ENCODE peak calls at places on chromosomes 5 and 9, in eight cellular contexts. One of them, this sample, is unnamed. For H3K4me1, the result is how much of the 10 kb centered on the place peaks cover.

GRCh38 chr9:128188209-128188608 is 3.2 kb downstream of the CIZ1 start:
- DNase-seq in left ventricle myocardium inferior: no peak
- DNase-seq in BE2C: no peak
- DNase-seq in breast epithelium: no peak
- DNase-seq in PC-3: no peak
- DNase-seq in neuronal stem cell: no peak
- DNase-seq in fibroblast of lung: no peak
- DNase-seq in sigmoid colon: no peak
- DNase-seq in this sample: no peak

GRCh38 chr9:38175423-38175822 is 106.4 kb upstream of the SHB start:
- DNase-seq in fibroblast of lung: no peak
- DNase-seq in PC-3: no peak
- DNase-seq in sigmoid colon: no peak
- DNase-seq in breast epithelium: no peak
- DNase-seq in neuronal stem cell: no peak
- DNase-seq in BE2C: no peak
- DNase-seq in left ventricle myocardium inferior: no peak
- DNase-seq in this sample: no peak

GRCh38 chr5:420632-421286 is 22.2 kb upstream of the EXOC3 start:
- DNase-seq in sigmoid colon: peak
- DNase-seq in neuronal stem cell: no peak
- DNase-seq in fibroblast of lung: no peak
- DNase-seq in breast epithelium: no peak
- DNase-seq in left ventricle myocardium inferior: no peak
- DNase-seq in PC-3: no peak
- DNase-seq in BE2C: no peak
- DNase-seq in this sample: peak

GRCh38 chr5:113526421-113526820 is 12.9 kb downstream of the YTHDC2 start:
- DNase-seq in sigmoid colon: no peak
- DNase-seq in BE2C: no peak
- DNase-seq in left ventricle myocardium inferior: no peak
- DNase-seq in PC-3: no peak
- DNase-seq in neuronal stem cell: peak
- DNase-seq in breast epithelium: no peak
- DNase-seq in fibroblast of lung: no peak
- DNase-seq in this sample: no peak

GRCh38 chr5:44048268-44048984 is 340.8 kb downstream of the FGF10 start:
- DNase-seq in PC-3: no peak
- DNase-seq in neuronal stem cell: no peak
- DNase-seq in left ventricle myocardium inferior: no peak
- DNase-seq in fibroblast of lung: peak
- DNase-seq in breast epithelium: no peak
- DNase-seq in sigmoid colon: no peak
- DNase-seq in BE2C: no peak
- DNase-seq in this sample: no peak

GRCh38 chr5:102628449-102629175 is 126.5 kb upstream of the PAM start:
- DNase-seq in PC-3: peak
- DNase-seq in breast epithelium: no peak
- DNase-seq in neuronal stem cell: no peak
- DNase-seq in fibroblast of lung: peak
- DNase-seq in left ventricle myocardium inferior: no peak
- DNase-seq in sigmoid colon: no peak
- DNase-seq in BE2C: no peak
- DNase-seq in this sample: no peak

GRCh38 chr9:131837316-131837715 is 97.4 kb upstream of the RAPGEF1 start:
- DNase-seq in PC-3: peak
- DNase-seq in BE2C: peak
- DNase-seq in neuronal stem cell: no peak
- DNase-seq in breast epithelium: no peak
- DNase-seq in fibroblast of lung: no peak
- DNase-seq in left ventricle myocardium inferior: no peak
- DNase-seq in sigmoid colon: no peak
- DNase-seq in this sample: peak

GRCh38 chr9:128420651-128421473 is at the start of gene CERCAM:
- DNase-seq in sigmoid colon: peak
- DNase-seq in fibroblast of lung: no peak
- DNase-seq in breast epithelium: no peak
- DNase-seq in BE2C: peak
- DNase-seq in left ventricle myocardium inferior: peak
- DNase-seq in neuronal stem cell: peak
- DNase-seq in PC-3: peak
- DNase-seq in this sample: peak

GRCh38 chr9:76419782-76420380 is 25.7 kb upstream of the RFK start:
- DNase-seq in BE2C: no peak
- DNase-seq in sigmoid colon: no peak
- DNase-seq in neuronal stem cell: no peak
- DNase-seq in left ventricle myocardium inferior: no peak
- DNase-seq in PC-3: peak
- DNase-seq in fibroblast of lung: no peak
- DNase-seq in breast epithelium: no peak
- DNase-seq in this sample: no peak

GRCh38 chr5:155290937-155291336 is 277.4 kb downstream of the KIF4B start:
- DNase-seq in left ventricle myocardium inferior: no peak
- DNase-seq in breast epithelium: no peak
- DNase-seq in neuronal stem cell: no peak
- DNase-seq in PC-3: no peak
- DNase-seq in sigmoid colon: no peak
- DNase-seq in BE2C: no peak
- DNase-seq in fibroblast of lung: no peak
- DNase-seq in this sample: no peak

GRCh38 chr5:169871816-169872215 is 108.5 kb downstream of the INSYN2B start:
- DNase-seq in PC-3: no peak
- DNase-seq in left ventricle myocardium inferior: no peak
- DNase-seq in sigmoid colon: no peak
- DNase-seq in neuronal stem cell: no peak
- DNase-seq in fibroblast of lung: no peak
- DNase-seq in breast epithelium: no peak
- DNase-seq in BE2C: no peak
- DNase-seq in this sample: no peak

GRCh38 chr5:143279698-143280097 is 123.8 kb downstream of the NR3C1 start:
- DNase-seq in neuronal stem cell: no peak
- DNase-seq in fibroblast of lung: no peak
- DNase-seq in left ventricle myocardium inferior: no peak
- DNase-seq in breast epithelium: no peak
- DNase-seq in sigmoid colon: no peak
- DNase-seq in BE2C: no peak
- DNase-seq in PC-3: peak
- DNase-seq in this sample: peak

GRCh38 chr5:68652507-68652906 is 437.0 kb downstream of the PIK3R1 start:
- DNase-seq in fibroblast of lung: peak
- DNase-seq in sigmoid colon: no peak
- DNase-seq in neuronal stem cell: no peak
- DNase-seq in PC-3: peak
- DNase-seq in breast epithelium: no peak
- DNase-seq in BE2C: no peak
- DNase-seq in left ventricle myocardium inferior: no peak
- DNase-seq in this sample: no peak

GRCh38 chr5:35198096-35198495 is 32.2 kb downstream of the PRLR start:
- DNase-seq in neuronal stem cell: no peak
- DNase-seq in breast epithelium: peak
- DNase-seq in fibroblast of lung: peak
- DNase-seq in PC-3: peak
- DNase-seq in BE2C: no peak
- DNase-seq in sigmoid colon: no peak
- DNase-seq in left ventricle myocardium inferior: peak
- DNase-seq in this sample: no peak

GRCh38 chr9:126377521-126377920 is 50.9 kb downstream of the MVB12B start:
- DNase-seq in PC-3: no peak
- DNase-seq in fibroblast of lung: no peak
- DNase-seq in left ventricle myocardium inferior: no peak
- DNase-seq in neuronal stem cell: no peak
- DNase-seq in BE2C: no peak
- DNase-seq in sigmoid colon: no peak
- DNase-seq in breast epithelium: no peak
- DNase-seq in this sample: no peak

GRCh38 chr5:140557136-140557805 is at the start of gene SRA1:
- DNase-seq in PC-3: peak
- DNase-seq in left ventricle myocardium inferior: peak
- DNase-seq in sigmoid colon: peak
- DNase-seq in breast epithelium: peak
- DNase-seq in BE2C: peak
- DNase-seq in neuronal stem cell: peak
- DNase-seq in fibroblast of lung: peak
- DNase-seq in this sample: peak
- H3K4me1 ChIP-seq in PC-3: under half
- H3K4me1 ChIP-seq in left ventricle myocardium inferior: half or more
- H3K4me1 ChIP-seq in sigmoid colon: under half
- H3K4me1 ChIP-seq in breast epithelium: under half
- H3K4me1 ChIP-seq in BE2C: under half
- H3K4me1 ChIP-seq in neuronal stem cell: under half
- H3K4me1 ChIP-seq in fibroblast of lung: under half
- H3K4me1 ChIP-seq in this sample: under half

DNA sequence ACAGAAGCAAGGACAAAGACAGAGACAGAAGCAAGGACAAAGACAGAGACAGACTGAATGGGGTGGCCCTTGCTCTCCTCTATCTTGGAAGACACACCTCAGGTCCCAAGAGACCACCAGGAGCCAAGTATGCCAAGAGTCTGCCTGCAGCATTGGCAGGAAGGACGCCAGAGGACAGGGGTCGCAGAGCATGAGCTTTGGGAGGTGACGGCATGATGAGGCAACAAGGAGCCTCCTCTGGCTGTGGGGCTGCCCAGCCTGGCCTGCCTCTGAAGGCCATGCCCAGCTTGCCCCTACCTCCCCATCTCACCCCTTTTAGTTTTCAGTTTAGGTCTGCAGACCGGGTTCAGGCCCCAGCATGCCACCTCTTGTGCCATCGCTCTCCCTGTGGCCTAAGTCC is 17.6 kb downstream of the PDGFRB start:
- DNase-seq in sigmoid colon: no peak
- DNase-seq in left ventricle myocardium inferior: no peak
- DNase-seq in fibroblast of lung: peak
- DNase-seq in neuronal stem cell: no peak
- DNase-seq in PC-3: no peak
- DNase-seq in breast epithelium: no peak
- DNase-seq in BE2C: no peak
- DNase-seq in this sample: no peak
- H3K4me1 ChIP-seq in sigmoid colon: half or more
- H3K4me1 ChIP-seq in left ventricle myocardium inferior: half or more
- H3K4me1 ChIP-seq in fibroblast of lung: half or more
- H3K4me1 ChIP-seq in neuronal stem cell: half or more
- H3K4me1 ChIP-seq in PC-3: under half
- H3K4me1 ChIP-seq in breast epithelium: under half
- H3K4me1 ChIP-seq in BE2C: under half
- H3K4me1 ChIP-seq in this sample: under half

GRCh38 chr9:99809586-99810357 is 11.9 kb upstream of the NR4A3 start:
- DNase-seq in fibroblast of lung: no peak
- DNase-seq in sigmoid colon: no peak
- DNase-seq in BE2C: no peak
- DNase-seq in neuronal stem cell: no peak
- DNase-seq in left ventricle myocardium inferior: no peak
- DNase-seq in breast epithelium: no peak
- DNase-seq in PC-3: peak
- DNase-seq in this sample: no peak

GRCh38 chr9:99811598-99812383 is 9.9 kb upstream of the NR4A3 start:
- DNase-seq in fibroblast of lung: no peak
- DNase-seq in sigmoid colon: no peak
- DNase-seq in PC-3: no peak
- DNase-seq in left ventricle myocardium inferior: no peak
- DNase-seq in breast epithelium: no peak
- DNase-seq in neuronal stem cell: no peak
- DNase-seq in BE2C: no peak
- DNase-seq in this sample: no peak

GRCh38 chr9:99813739-99814138 is 7.9 kb upstream of the NR4A3 start:
- DNase-seq in breast epithelium: no peak
- DNase-seq in sigmoid colon: no peak
- DNase-seq in neuronal stem cell: no peak
- DNase-seq in PC-3: no peak
- DNase-seq in fibroblast of lung: no peak
- DNase-seq in left ventricle myocardium inferior: no peak
- DNase-seq in BE2C: no peak
- DNase-seq in this sample: no peak

GRCh38 chr9:99814359-99814758 is 7.3 kb upstream of the NR4A3 start:
- DNase-seq in fibroblast of lung: no peak
- DNase-seq in breast epithelium: no peak
- DNase-seq in PC-3: no peak
- DNase-seq in neuronal stem cell: no peak
- DNase-seq in sigmoid colon: no peak
- DNase-seq in left ventricle myocardium inferior: no peak
- DNase-seq in BE2C: no peak
- DNase-seq in this sample: no peak

DNA sequence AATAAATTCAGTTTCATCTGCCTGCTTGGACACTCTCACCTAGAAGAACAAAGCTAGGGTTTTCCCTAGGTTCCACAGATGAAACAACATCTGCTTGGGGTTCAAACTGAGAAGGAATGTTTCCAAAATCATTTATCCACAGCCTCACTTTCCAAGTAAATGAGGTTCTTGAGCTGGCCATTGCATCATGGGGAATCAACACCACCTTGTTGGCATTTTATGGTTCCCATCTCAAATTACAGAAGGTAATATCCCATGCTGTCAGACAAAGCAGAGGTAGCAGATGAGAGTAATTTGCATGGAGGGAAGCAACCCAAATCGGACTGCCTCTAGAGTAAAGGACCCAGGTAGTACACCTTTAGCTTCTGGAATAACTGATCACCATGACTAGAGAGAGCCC is 10.5 kb upstream of the NR4A3 start:
- DNase-seq in BE2C: no peak
- DNase-seq in neuronal stem cell: no peak
- DNase-seq in left ventricle myocardium inferior: no peak
- DNase-seq in sigmoid colon: no peak
- DNase-seq in breast epithelium: no peak
- DNase-seq in fibroblast of lung: no peak
- DNase-seq in PC-3: no peak
- DNase-seq in this sample: no peak
- H3K4me1 ChIP-seq in BE2C: under half
- H3K4me1 ChIP-seq in neuronal stem cell: under half
- H3K4me1 ChIP-seq in left ventricle myocardium inferior: under half
- H3K4me1 ChIP-seq in sigmoid colon: under half
- H3K4me1 ChIP-seq in breast epithelium: under half
- H3K4me1 ChIP-seq in fibroblast of lung: under half
- H3K4me1 ChIP-seq in PC-3: under half
- H3K4me1 ChIP-seq in this sample: under half

DNA sequence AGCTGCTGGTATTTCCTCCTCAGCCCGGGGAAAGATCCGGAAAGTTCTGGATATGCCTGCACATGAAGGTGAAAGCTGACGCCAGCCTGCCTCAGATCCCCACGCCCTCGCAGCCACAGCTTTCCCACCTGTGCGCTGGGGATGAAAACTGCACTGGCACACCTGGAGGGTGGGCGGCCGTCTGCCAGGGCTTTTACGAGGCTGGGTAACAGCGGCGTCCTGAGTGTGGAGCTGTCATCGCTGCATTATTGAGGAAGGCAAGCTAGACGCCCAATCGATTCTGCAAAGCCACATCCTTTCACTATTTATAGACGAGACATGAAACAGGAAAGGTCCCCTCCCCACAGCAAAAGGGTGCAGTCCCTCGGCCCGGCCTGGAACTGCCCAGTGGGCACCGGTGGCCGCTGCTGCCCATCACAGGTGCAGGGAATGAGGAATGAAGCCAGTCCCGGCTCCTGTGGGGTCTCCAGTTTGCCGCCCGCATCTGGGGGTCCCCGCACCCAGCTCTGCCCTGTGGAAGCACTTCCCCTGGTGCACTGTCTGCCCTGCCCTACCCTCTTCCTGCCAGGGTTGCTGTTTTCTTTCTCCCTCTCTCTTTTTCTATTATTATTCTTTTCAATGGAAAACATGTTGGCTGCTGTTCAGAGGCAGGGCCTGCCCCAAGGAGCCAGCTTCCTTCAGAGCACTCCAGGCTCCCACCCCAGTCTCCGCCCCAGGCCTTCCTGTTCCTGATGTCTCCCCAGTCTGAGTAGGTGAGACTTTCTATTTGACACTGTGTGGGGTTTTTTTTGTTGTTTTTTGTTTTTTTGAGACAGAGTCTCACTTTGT is 7.0 kb downstream of the NOTCH1 start:
- DNase-seq in breast epithelium: no peak
- DNase-seq in PC-3: no peak
- DNase-seq in neuronal stem cell: no peak
- DNase-seq in BE2C: no peak
- DNase-seq in fibroblast of lung: no peak
- DNase-seq in left ventricle myocardium inferior: peak
- DNase-seq in sigmoid colon: no peak
- DNase-seq in this sample: no peak
- H3K4me1 ChIP-seq in breast epithelium: under half
- H3K4me1 ChIP-seq in PC-3: under half
- H3K4me1 ChIP-seq in neuronal stem cell: under half
- H3K4me1 ChIP-seq in BE2C: under half
- H3K4me1 ChIP-seq in fibroblast of lung: under half
- H3K4me1 ChIP-seq in left ventricle myocardium inferior: half or more
- H3K4me1 ChIP-seq in sigmoid colon: half or more
- H3K4me1 ChIP-seq in this sample: under half

This sample was measured in endodermal cell.